ENCODE peak calls at places on chromosomes 6 and 20, in four cellular contexts. P is LoVo, E is amniotic epithelial cell, T is NCI-H510A treated with DMSO at 0.1 percent for 48 hours. F is an unnamed sample.

GRCh38 chr20:44025756-44026155 is 111.1 kb downstream of the TOX2 start:
- DNase-seq in E (no peak), T (no peak), P (no peak), F (no peak)

GRCh38 chr20:3045042-3045815 is 623 bp upstream of the MRPS26 start:
- DNase-seq in P (peak; percentile 74), E (peak; percentile 74), T (no peak), F (peak; percentile 96)

GRCh38 chr6:144007779-144008500 is at the start of gene PLAGL1:
- DNase-seq in E (peak; percentile 68), T (no peak), P (peak; percentile 25), F (no peak)

GRCh38 chr20:45612314-45612713 is 17.2 kb upstream of the WFDC10A start:
- DNase-seq in E (no peak), P (no peak), T (no peak), F (no peak)

GRCh38 chr6:143337201-143337949 is 113.1 kb downstream of the ADAT2 start:
- DNase-seq in P (no peak), E (peak; percentile 10), T (no peak), F (no peak)

GRCh38 chr6:32189082-32189741 is 790 bp downstream of the PBX2 start:
- DNase-seq in P (no peak), E (no peak), T (no peak), F (no peak)

GRCh38 chr6:12134991-12135390 is 122.9 kb downstream of the HIVEP1 start:
- DNase-seq in T (no peak), P (no peak), E (no peak), F (peak; percentile 57)

GRCh38 chr6:7827142-7827541 is 83.4 kb downstream of the TXNDC5 start:
- DNase-seq in E (no peak), T (no peak), P (no peak), F (peak; percentile 72)

GRCh38 chr6:72788188-72788587 is 166.3 kb downstream of the KCNQ5 start:
- DNase-seq in E (peak; percentile 81), P (no peak), T (no peak), F (no peak)

GRCh38 chr20:539848-540247 is 3.7 kb downstream of the CSNK2A1 start:
- DNase-seq in P (no peak), E (peak; percentile 85), T (no peak), F (no peak)

GRCh38 chr20:37218431-37218830 is 39.1 kb upstream of the MROH8 start:
- DNase-seq in E (peak; percentile 81), T (no peak), P (no peak), F (no peak)

GRCh38 chr6:52511572-52512151 is 65.2 kb downstream of the TRAM2 start:
- DNase-seq in P (no peak), E (peak; percentile 43), T (no peak), F (no peak)

GRCh38 chr6:79453558-79454042 is 83.6 kb downstream of the LCA5 start:
- DNase-seq in E (peak; percentile 63), T (no peak), P (peak; percentile 43), F (no peak)

GRCh38 chr6:20400476-20401402 is 940 bp upstream of the E2F3 start:
- DNase-seq in T (peak; percentile 93), P (peak; percentile 52), E (peak; percentile 77), F (no peak)

GRCh38 chr20:11389188-11389587 is 528.5 kb upstream of the BTBD3 start:
- DNase-seq in E (no peak), T (no peak), P (no peak), F (no peak)

GRCh38 chr20:5913166-5913565 is 37.2 kb downstream of the TRMT6 start:
- DNase-seq in T (no peak), E (no peak), P (no peak), F (no peak)

GRCh38 chr20:13009682-13010406 is 1.1 kb downstream of the SPTLC3 start:
- DNase-seq in E (peak; percentile 95), P (peak; percentile 54), T (peak; percentile 27), F (no peak)

GRCh38 chr6:110541701-110542309 is 65.4 kb upstream of the SLC22A16 start:
- DNase-seq in E (peak; percentile 77), T (no peak), P (no peak), F (no peak)